ENCODE peak calls at places on chromosomes 16 and 17, in eight cellular contexts. R, Z, A, N, O, J, H and I are unnamed samples.

GRCh38 chr17:67246648-67247415 is 1.8 kb upstream of the HELZ start:
- DNase-seq in R (no peak), Z (peak; percentile 58), A (peak; percentile 75), N (no peak), O (no peak), J (peak; percentile 89), H (no peak), I (peak; percentile 83)

GRCh38 chr16:66357523-66357928 is 9.0 kb upstream of the CDH5 start:
- DNase-seq in R (no peak), Z (no peak), A (no peak), N (no peak), O (peak; percentile 31), J (no peak), H (peak; percentile 49), I (peak; percentile 56)

GRCh38 chr17:77476006-77476405 is 335.2 kb downstream of the SEC14L1 start:
- DNase-seq in R (no peak), Z (no peak), A (no peak), N (peak; percentile 20), O (no peak), J (no peak), H (no peak), I (no peak)

GRCh38 chr17:61874075-61874474 is 10.7 kb upstream of the BRIP1 start:
- DNase-seq in R (no peak), Z (no peak), A (no peak), N (no peak), O (no peak), J (no peak), H (no peak), I (no peak)

GRCh38 chr17:13784466-13784865 is 182.7 kb upstream of the HS3ST3A1 start:
- DNase-seq in R (no peak), Z (no peak), A (no peak), N (no peak), O (no peak), J (no peak), H (no peak), I (no peak)

GRCh38 chr17:82933911-82934310 is 94.1 kb upstream of the ZNF750 start:
- DNase-seq in R (no peak), Z (no peak), A (peak; percentile 32), N (no peak), O (peak; percentile 8), J (no peak), H (no peak), I (no peak)

GRCh38 chr16:88504489-88505404 is 51.7 kb downstream of the ZFPM1 start:
- DNase-seq in R (no peak), Z (no peak), A (no peak), N (no peak), O (no peak), J (no peak), H (no peak), I (no peak)

GRCh38 chr16:85463672-85464071 is 149.4 kb upstream of the GSE1 start:
- DNase-seq in R (no peak), Z (no peak), A (no peak), N (no peak), O (no peak), J (no peak), H (no peak), I (no peak)

GRCh38 chr16:728131-728889 is 1.4 kb downstream of the HAGHL start:
- DNase-seq in R (no peak), Z (peak; percentile 51), A (peak; percentile 92), N (peak; percentile 66), O (no peak), J (no peak), H (peak; percentile 85), I (no peak)

GRCh38 chr17:48043171-48043570 is 5.0 kb upstream of the NFE2L1 start:
- DNase-seq in R (no peak), Z (no peak), A (no peak), N (no peak), O (no peak), J (no peak), H (no peak), I (no peak)

GRCh38 chr17:76735006-76735405 is 2.1 kb downstream of the SRSF2 start:
- DNase-seq in R (no peak), Z (no peak), A (no peak), N (no peak), O (no peak), J (no peak), H (peak; percentile 78), I (no peak)

GRCh38 chr16:27749547-27749875 is 199.6 kb downstream of the KATNIP start:
- DNase-seq in R (no peak), Z (no peak), A (no peak), N (no peak), O (no peak), J (no peak), H (no peak), I (no peak)

GRCh38 chr17:49717371-49717841 is 9.6 kb upstream of the SLC35B1 start:
- DNase-seq in R (no peak), Z (peak; percentile 22), A (no peak), N (peak; percentile 31), O (no peak), J (no peak), H (no peak), I (no peak)

GRCh38 chr17:4533522-4534502 is 21.4 kb downstream of the MYBBP1A start:
- DNase-seq in R (no peak), Z (no peak), A (no peak), N (peak; percentile 49), O (no peak), J (no peak), H (no peak), I (no peak)

GRCh38 chr17:81052199-81052997 is 17.4 kb downstream of the BAIAP2 start:
- DNase-seq in R (no peak), Z (no peak), A (no peak), N (no peak), O (no peak), J (no peak), H (no peak), I (no peak)

GRCh38 chr17:58492238-58493121 is 4.3 kb upstream of the HSF5 start:
- DNase-seq in R (no peak), Z (no peak), A (no peak), N (no peak), O (no peak), J (no peak), H (no peak), I (no peak)

GRCh38 chr16:58120216-58120615 is 9.0 kb downstream of the CFAP20 start:
- DNase-seq in R (no peak), Z (no peak), A (no peak), N (no peak), O (no peak), J (no peak), H (no peak), I (no peak)
- H3K4me1 ChIP-seq in R (peaks cover 58% of the 10 kb centered on the region), Z (no peaks in the 10 kb centered on the region), A (peaks cover 62% of the 10 kb centered on the region), N (peaks cover 55% of the 10 kb centered on the region), O (peaks cover 21% of the 10 kb centered on the region), J (peaks cover 12% of the 10 kb centered on the region), H (peaks cover 22% of the 10 kb centered on the region), I (peaks cover 8% of the 10 kb centered on the region)

DNA sequence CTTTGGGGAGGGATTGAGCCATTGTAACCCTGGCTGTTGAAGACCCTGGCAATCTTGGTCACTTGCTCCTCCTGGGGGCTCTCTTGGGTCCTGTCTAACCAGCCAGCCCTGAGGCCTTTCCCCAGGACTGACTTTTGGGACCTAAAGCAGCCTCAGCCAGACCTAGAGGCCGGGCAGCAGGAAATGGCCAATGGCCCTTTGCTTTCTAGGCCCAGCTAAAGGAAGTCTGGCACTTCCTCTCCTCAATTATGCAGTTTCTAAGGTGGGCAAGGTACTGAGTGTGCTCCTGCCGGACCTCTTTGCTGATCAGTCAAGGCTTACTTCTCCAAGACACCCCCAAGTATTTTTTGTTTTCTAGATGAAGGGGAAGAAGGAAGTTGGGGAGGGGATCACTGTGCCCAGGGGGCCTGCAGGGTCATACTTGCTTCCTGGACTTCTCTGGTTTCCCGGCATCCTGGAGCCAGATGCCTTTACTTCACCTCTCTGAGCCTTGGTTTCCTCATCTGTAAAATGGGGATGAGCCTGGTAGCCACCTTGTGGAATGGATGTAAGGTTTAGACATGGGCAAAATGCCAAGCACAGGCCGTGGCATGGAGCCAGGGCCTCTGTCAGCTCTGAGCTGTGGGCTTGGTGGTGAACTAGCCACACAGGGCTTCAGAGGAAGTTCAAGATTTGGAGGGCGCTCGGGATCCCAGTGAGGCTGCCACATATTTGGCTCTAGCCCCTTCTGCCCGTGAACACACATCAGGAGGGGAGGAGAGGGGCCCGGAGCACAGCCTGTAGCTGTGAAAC is 8.6 kb downstream of the CX3CL1 start:
- DNase-seq in R (no peak), Z (no peak), A (no peak), N (peak; percentile 59), O (no peak), J (no peak), H (no peak), I (no peak)
- H3K27ac ChIP-seq in R (peak overlapping the region; percentile 55), Z (no peak overlapping the region), A (no peak overlapping the region), N (peak overlapping the region; percentile 23), O (no peak overlapping the region), J (peak overlapping the region; percentile 27), H (no peak overlapping the region), I (no peak overlapping the region)

DNA sequence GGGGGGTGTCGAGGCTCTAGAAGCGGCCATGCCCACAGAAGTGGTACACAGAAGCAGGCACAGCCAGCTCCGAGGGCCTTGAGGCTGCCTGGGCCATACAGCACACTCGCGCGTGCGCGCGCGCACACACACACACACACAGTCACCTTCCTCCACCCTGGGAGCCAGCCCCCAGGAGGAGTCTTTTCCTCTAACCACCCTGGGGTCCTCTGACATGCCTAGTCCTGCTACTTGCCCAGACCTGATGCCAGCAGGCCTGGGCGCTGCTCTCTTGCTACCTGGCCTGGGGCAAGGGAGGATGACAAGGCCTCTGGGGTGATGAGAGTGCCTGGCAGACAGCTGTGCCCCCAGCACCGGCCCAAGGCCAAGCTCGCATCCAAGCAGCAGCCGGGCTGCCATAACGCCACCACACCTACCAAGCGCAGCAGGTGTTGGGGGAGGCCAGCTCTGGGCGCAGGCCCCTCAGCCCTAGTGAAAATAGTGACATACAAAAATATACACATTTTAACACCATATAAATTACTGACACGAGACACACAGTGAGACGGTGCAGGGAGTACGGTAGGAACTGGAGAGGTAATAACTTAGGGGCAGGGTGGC is 41.1 kb downstream of the TSC2 start:
- DNase-seq in R (no peak), Z (no peak), A (no peak), N (no peak), O (no peak), J (no peak), H (no peak), I (no peak)
- H3K4me1 ChIP-seq in R (no peaks in the 10 kb centered on the region), Z (no peaks in the 10 kb centered on the region), A (peaks cover 28% of the 10 kb centered on the region), N (peaks cover 3% of the 10 kb centered on the region), O (no peaks in the 10 kb centered on the region), J (no peaks in the 10 kb centered on the region), H (peaks cover 6% of the 10 kb centered on the region), I (no peaks in the 10 kb centered on the region)

GRCh38 chr16:55501549-55502322 is 7.1 kb upstream of the LPCAT2 start:
- DNase-seq in R (no peak), Z (no peak), A (no peak), N (no peak), O (peak; percentile 18), J (no peak), H (peak; percentile 2), I (no peak)
- H3K27ac ChIP-seq in R (no peak overlapping the region), Z (no peak overlapping the region), A (no peak overlapping the region), N (no peak overlapping the region), O (peak overlapping the region; percentile 62), J (no peak overlapping the region), H (no peak overlapping the region), I (no peak overlapping the region)

DNA sequence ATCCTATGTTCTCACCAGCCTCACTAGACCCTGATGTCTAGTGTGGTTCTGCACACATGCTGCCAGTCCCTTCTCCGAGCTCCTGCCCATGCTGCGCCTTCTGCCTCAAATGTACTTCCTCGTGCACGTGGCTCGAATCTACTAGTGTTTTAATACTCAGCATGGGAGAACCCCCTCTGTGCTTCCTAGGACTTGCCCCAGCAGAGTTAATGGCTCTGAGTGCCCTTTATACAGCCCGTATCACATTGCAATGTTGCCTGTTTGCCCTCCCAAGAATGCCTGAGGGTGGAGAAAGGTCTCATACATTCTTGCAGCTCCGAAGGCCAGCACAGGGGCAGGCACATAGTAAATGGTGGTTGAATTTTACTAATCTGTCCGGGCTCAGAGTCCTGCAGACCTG is 190.8 kb upstream of the NLRP1 start:
- DNase-seq in R (no peak), Z (no peak), A (no peak), N (no peak), O (no peak), J (no peak), H (no peak), I (no peak)
- H3K4me1 ChIP-seq in R (peaks cover 12% of the 10 kb centered on the region), Z (no peaks in the 10 kb centered on the region), A (no peaks in the 10 kb centered on the region), N (no peaks in the 10 kb centered on the region), O (no peaks in the 10 kb centered on the region), J (peaks cover 7% of the 10 kb centered on the region), H (no peaks in the 10 kb centered on the region), I (no peaks in the 10 kb centered on the region)